ENCODE peak calls at places on chromosomes 12 and 14, in nine cellular contexts. Q is ascending aorta, C is astrocyte of the spinal cord, P is endodermal cell, R is fibroblast of pulmonary artery, M is colonic mucosa, O is AG09319, N is brain microvascular endothelial cell, L is fibroblast of the aortic adventitia. S is an unnamed sample.

GRCh38 chr12:63212316-63212715 is 61.3 kb upstream of the AVPR1A start:
- DNase-seq in Q (no peak), C (no peak), P (no peak), R (no peak), M (no peak), O (no peak), N (no peak), L (no peak), S (no peak)

GRCh38 chr12:113467514-113468364 is 3.9 kb downstream of the LHX5 start:
- DNase-seq in Q (no peak), C (no peak), P (peak), R (no peak), M (no peak), O (no peak), N (no peak), L (no peak), S (no peak)

GRCh38 chr12:104334581-104334980 is 31.0 kb downstream of the EID3 start:
- DNase-seq in Q (no peak), C (no peak), P (peak), R (peak), M (no peak), O (no peak), N (no peak), L (peak), S (no peak)

GRCh38 chr12:7834701-7835100 is 38.0 kb downstream of the SLC2A14 start:
- DNase-seq in Q (no peak), C (no peak), P (peak), R (no peak), M (no peak), O (no peak), N (no peak), L (no peak), S (no peak)

GRCh38 chr12:2268478-2269286 is 215.9 kb downstream of the CACNA1C start:
- DNase-seq in Q (no peak), C (peak), P (peak), R (peak), M (no peak), O (peak), N (peak), L (peak), S (no peak)

GRCh38 chr14:24876996-24877395 is 173.0 kb downstream of the STXBP6 start:
- DNase-seq in Q (no peak), C (no peak), P (no peak), R (no peak), M (no peak), O (no peak), N (no peak), L (no peak), S (no peak)

GRCh38 chr12:21559855-21560569 is 33.9 kb downstream of the SPX start:
- DNase-seq in Q (no peak), C (peak), P (no peak), R (peak), M (no peak), O (no peak), N (peak), L (peak), S (no peak)

GRCh38 chr14:100557658-100558057 is 29.6 kb downstream of the BEGAIN start:
- DNase-seq in Q (no peak), C (no peak), P (no peak), R (no peak), M (no peak), O (no peak), N (no peak), L (no peak), S (no peak)

GRCh38 chr12:43578782-43579181 is 26.8 kb upstream of the ADAMTS20 start:
- DNase-seq in Q (no peak), C (peak), P (no peak), R (no peak), M (no peak), O (no peak), N (peak), L (peak), S (no peak)

GRCh38 chr12:29591140-29592020 is 93.9 kb upstream of the OVCH1 start:
- DNase-seq in Q (no peak), C (no peak), P (peak), R (peak), M (no peak), O (no peak), N (peak), L (peak), S (peak)

GRCh38 chr14:93648440-93649168 is 139.7 kb downstream of the PRIMA1 start:
- DNase-seq in Q (no peak), C (no peak), P (peak), R (no peak), M (no peak), O (no peak), N (peak), L (peak), S (peak)

DNA sequence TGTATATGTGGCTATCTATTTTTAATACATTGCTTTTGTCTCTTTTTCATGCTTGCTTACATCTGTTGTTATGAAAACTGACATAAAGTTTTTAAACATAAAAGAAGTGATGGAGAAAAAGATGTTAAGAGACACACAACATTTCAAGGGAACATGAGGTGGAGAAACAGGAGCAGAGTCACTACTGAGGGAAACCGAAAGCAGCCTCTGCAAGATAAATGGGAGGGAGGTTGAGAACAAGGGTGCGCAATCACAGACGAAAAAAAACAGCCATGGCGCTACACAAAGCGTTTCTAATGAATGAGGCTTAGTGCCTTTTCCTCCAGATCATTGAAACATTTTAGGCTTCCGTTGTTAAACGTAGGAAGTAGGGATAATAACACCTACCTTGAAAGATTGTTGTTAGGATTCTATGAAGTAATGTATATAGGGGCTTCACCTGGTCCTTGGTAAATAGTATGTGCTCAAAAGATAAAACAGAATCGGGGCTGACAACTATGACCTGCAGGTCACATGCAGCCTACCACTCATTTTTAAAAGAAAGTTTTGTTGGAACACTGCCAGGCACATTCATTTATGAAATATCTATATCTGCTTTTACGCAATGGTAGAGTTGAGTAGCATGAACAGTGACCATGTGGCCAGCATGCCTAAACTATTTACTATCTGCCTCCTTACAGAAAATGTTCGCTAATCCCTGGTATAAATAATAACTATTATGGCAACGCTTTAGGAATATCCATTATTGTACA is 228.2 kb upstream of the NPAS3 start:
- DNase-seq in Q (no peak), C (peak), P (no peak), R (peak), M (no peak), O (no peak), N (no peak), L (peak), S (no peak)
- TF ChIP-seq CTCF in Q (no peak), C (no peak), P (no peak), R (no peak), M (no peak), O (no peak), N (no peak), L (no peak), S (no peak)

GRCh38 chr12:116277393-116278258 is at the start of gene MED13L:
- DNase-seq in Q (peak), C (peak), P (peak), R (peak), M (peak), O (peak), N (peak), L (peak), S (peak)
- TF ChIP-seq CTCF in Q (peak), C (peak), P (peak), R (peak), M (no peak), O (peak), N (peak), L (peak), S (no peak)

GRCh38 chr12:87866602-87867292 is 162.5 kb downstream of the C12orf50 start:
- DNase-seq in Q (no peak), C (no peak), P (peak), R (peak), M (no peak), O (no peak), N (no peak), L (peak), S (no peak)
- TF ChIP-seq CTCF in Q (no peak), C (peak), P (peak), R (peak), M (no peak), O (peak), N (peak), L (peak), S (peak)

DNA sequence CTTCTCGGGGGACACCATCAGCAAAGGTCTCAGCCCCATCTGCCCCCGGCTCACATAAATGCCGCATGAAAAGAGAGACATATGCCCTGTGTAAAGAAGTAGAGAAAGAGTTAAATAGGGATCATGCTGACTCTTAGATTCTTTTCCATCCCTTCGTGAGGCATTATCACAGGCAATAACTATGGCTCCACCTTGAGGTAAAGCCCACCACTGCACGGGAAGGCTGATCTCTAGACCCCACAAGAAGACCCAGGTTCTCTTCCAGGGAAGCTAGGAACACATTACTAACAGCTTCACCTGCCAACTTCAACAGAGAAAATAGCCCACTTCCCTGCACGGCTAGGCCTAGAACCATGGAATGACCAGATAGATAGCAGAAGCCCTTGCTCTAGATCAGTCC is 14.1 kb upstream of the NOP2 start:
- DNase-seq in Q (no peak), C (no peak), P (peak), R (no peak), M (no peak), O (no peak), N (no peak), L (no peak), S (peak)
- TF ChIP-seq CTCF in Q (no peak), C (peak), P (peak), R (peak), M (no peak), O (peak), N (peak), L (peak), S (peak)

GRCh38 chr12:128109636-128110035 is 157.3 kb upstream of the TMEM132C start:
- DNase-seq in Q (no peak), C (no peak), P (peak), R (no peak), M (no peak), O (no peak), N (no peak), L (no peak), S (no peak)
- TF ChIP-seq CTCF in Q (no peak), C (no peak), P (no peak), R (no peak), M (no peak), O (no peak), N (no peak), L (no peak), S (no peak)

S was measured in nephron progenitor cell.